ENCODE peak calls at places on chromosomes 2 and 18, in five cellular contexts. G is coronary artery; Q is body of pancreas; T is aorta; Y is CD4-positive, CD25-positive, alpha-beta regulatory T cell. D is an unnamed sample.

GRCh38 chr2:3667151-3667631 is 9.2 kb downstream of the ALLC start:
- DNase-seq in Y (no peak), Q (no peak), T (no peak), G (peak), D (peak)

GRCh38 chr2:28993211-28993960 is 12.3 kb downstream of the TOGARAM2 start:
- DNase-seq in G (no peak), Q (no peak), Y (no peak), T (no peak), D (no peak)

GRCh38 chr18:63314991-63315662 is 4.4 kb downstream of the BCL2 start:
- DNase-seq in Y (no peak), Q (no peak), G (no peak), T (no peak), D (no peak)

GRCh38 chr2:115190459-115190858 is 748.0 kb downstream of the DPP10 start:
- DNase-seq in G (no peak), Y (no peak), T (no peak), Q (no peak), D (no peak)

GRCh38 chr18:79385326-79385725 is 10.4 kb upstream of the NFATC1 start:
- DNase-seq in T (no peak), Q (no peak), G (no peak), Y (no peak), D (no peak)

GRCh38 chr2:139529045-139529444 is 748.9 kb upstream of the NXPH2 start:
- DNase-seq in Q (no peak), T (no peak), Y (no peak), G (no peak), D (peak)

GRCh38 chr18:21439453-21439852 is 161.1 kb downstream of the ESCO1 start:
- DNase-seq in Y (no peak), Q (no peak), T (no peak), G (no peak), D (peak)

GRCh38 chr2:191311-192190 is 72.3 kb downstream of the SH3YL1 start:
- DNase-seq in G (no peak), Y (no peak), Q (no peak), T (no peak), D (no peak)

GRCh38 chr18:11514267-11514666 is 95.1 kb upstream of the SLC35G4 start:
- DNase-seq in Q (no peak), Y (no peak), G (no peak), T (no peak), D (no peak)

GRCh38 chr2:202717598-202718310 is 83.0 kb downstream of the FAM117B start:
- DNase-seq in G (no peak), Q (no peak), T (no peak), Y (no peak), D (no peak)

GRCh38 chr2:162731917-162732804 is 106.4 kb downstream of the KCNH7 start:
- DNase-seq in T (no peak), Y (no peak), G (no peak), Q (no peak), D (no peak)

GRCh38 chr2:133941666-133942065 is 312.2 kb upstream of the MGAT5 start:
- DNase-seq in Q (no peak), Y (no peak), G (no peak), T (no peak), D (no peak)

GRCh38 chr2:176493221-176493825 is 224.1 kb downstream of the MTX2 start:
- DNase-seq in Q (no peak), T (no peak), Y (no peak), G (no peak), D (no peak)
- H3K27ac ChIP-seq in Q (no peak), T (no peak), Y (no peak), G (peak), D (no peak)

GRCh38 chr2:58677763-58678162 is 436.6 kb upstream of the FANCL start:
- DNase-seq in Q (no peak), G (no peak), Y (no peak), T (no peak), D (no peak)
- H3K4me3 ChIP-seq in Q (no peak), G (no peak), Y (no peak), T (no peak), D (no peak)

GRCh38 chr2:68412127-68412819 is 47.2 kb downstream of the PLEK start:
- DNase-seq in Y (no peak), T (no peak), Q (no peak), G (no peak), D (no peak)
- H3K27ac ChIP-seq in Y (no peak), T (no peak), Q (no peak), G (no peak), D (peak)

DNA sequence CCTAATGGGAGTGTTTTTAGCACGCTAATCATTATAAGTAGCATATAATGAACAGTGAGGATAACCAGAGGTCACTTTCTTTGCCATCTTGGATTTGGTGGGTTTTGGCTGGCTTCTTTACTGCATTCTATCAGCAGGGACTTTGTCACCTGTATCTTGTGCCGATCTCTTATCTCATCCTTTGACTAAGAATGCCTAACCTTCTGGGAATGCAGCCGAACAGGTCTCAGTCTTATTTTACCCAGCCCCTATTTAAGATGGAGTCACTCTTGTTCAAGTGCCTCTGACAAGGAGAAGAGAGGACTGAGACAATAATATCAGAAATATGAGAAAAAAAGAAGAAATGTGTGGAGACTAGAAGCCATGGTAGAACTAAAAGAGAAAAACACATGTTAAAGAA is 276.4 kb downstream of the TMX3 start:
- DNase-seq in Q (no peak), Y (no peak), G (no peak), T (no peak), D (no peak)
- H3K4me3 ChIP-seq in Q (no peak), Y (no peak), G (no peak), T (no peak), D (no peak)

D was measured in cardiac muscle cell.